ENCODE peak calls at places on chromosomes 7 and 10, in five cellular contexts. R is osteoblast, X is cardiac muscle cell, S is endothelial cell of umbilical vein, D is lower lobe of right lung. Y is an unnamed sample.

GRCh38 chr7:41996381-41997035 is 240.5 kb downstream of the GLI3 start:
- DNase-seq in R (no peak), X (no peak), S (peak; percentile 60), D (no peak), Y (no peak)

GRCh38 chr7:14419554-14419953 is 430.1 kb upstream of the ETV1 start:
- DNase-seq in R (no peak), X (peak; percentile 66), S (no peak), D (no peak), Y (no peak)

GRCh38 chr7:135512135-135512887 is 2.4 kb upstream of the CNOT4 start:
- DNase-seq in R (no peak), X (peak; percentile 63), S (peak; percentile 68), D (no peak), Y (peak; percentile 52)

GRCh38 chr7:108455833-108456677 is at the start of gene NRCAM:
- DNase-seq in R (peak; percentile 89), X (peak; percentile 85), S (peak; percentile 84), D (peak; percentile 51), Y (peak; percentile 97)

GRCh38 chr7:22962775-22963358 is 51.1 kb downstream of the HYCC1 start:
- DNase-seq in R (peak; percentile 55), X (no peak), S (no peak), D (no peak), Y (no peak)

GRCh38 chr7:22728416-22729029 is 1.5 kb downstream of the IL6 start:
- DNase-seq in R (peak; percentile 46), X (peak; percentile 62), S (peak; percentile 79), D (no peak), Y (no peak)

GRCh38 chr7:7424151-7424873 is 111.4 kb downstream of the COL28A1 start:
- DNase-seq in R (peak; percentile 64), X (peak; percentile 73), S (peak; percentile 67), D (peak; percentile 55), Y (peak; percentile 69)

GRCh38 chr7:3218561-3219225 is 82.4 kb upstream of the SDK1 start:
- DNase-seq in R (no peak), X (no peak), S (no peak), D (no peak), Y (no peak)

GRCh38 chr10:16987129-16987670 is 142.4 kb downstream of the CUBN start:
- DNase-seq in R (peak; percentile 73), X (no peak), S (peak; percentile 83), D (no peak), Y (no peak)

GRCh38 chr7:127392182-127392565 is 334 bp downstream of the ZNF800 start:
- DNase-seq in R (peak; percentile 89), X (peak; percentile 74), S (peak; percentile 44), D (peak; percentile 81), Y (peak; percentile 67)

GRCh38 chr7:91299952-91300775 is 35.9 kb downstream of the FZD1 start:
- DNase-seq in R (no peak), X (no peak), S (no peak), D (no peak), Y (no peak)

GRCh38 chr10:31952066-31952465 is 23.4 kb upstream of the ARHGAP12 start:
- DNase-seq in R (no peak), X (no peak), S (peak; percentile 48), D (no peak), Y (no peak)

GRCh38 chr10:59678884-59679301 is 30.8 kb downstream of the SLC16A9 start:
- DNase-seq in R (no peak), X (no peak), S (peak; percentile 24), D (no peak), Y (no peak)

GRCh38 chr7:19095461-19095860 is 22.0 kb downstream of the TWIST1 start:
- DNase-seq in R (no peak), X (no peak), S (no peak), D (no peak), Y (no peak)

GRCh38 chr10:17335065-17335464 is 107.0 kb downstream of the VIM start:
- DNase-seq in R (peak; percentile 86), X (no peak), S (no peak), D (no peak), Y (no peak)

GRCh38 chr7:45224832-45225231 is 67.2 kb downstream of the RAMP3 start:
- DNase-seq in R (no peak), X (peak; percentile 68), S (no peak), D (no peak), Y (no peak)

GRCh38 chr10:72088879-72089585 is 681 bp upstream of the SPOCK2 start:
- DNase-seq in R (peak; percentile 73), X (no peak), S (no peak), D (peak; percentile 64), Y (peak; percentile 39)

GRCh38 chr10:17219024-17219423 is 9.0 kb upstream of the VIM start:
- DNase-seq in R (no peak), X (no peak), S (no peak), D (no peak), Y (no peak)

GRCh38 chr10:18687195-18687594 is 28.0 kb downstream of the ARL5B start:
- DNase-seq in R (no peak), X (no peak), S (no peak), D (no peak), Y (no peak)

GRCh38 chr10:77251297-77252013 is 386.2 kb downstream of the KCNMA1 start:
- DNase-seq in R (peak; percentile 43), X (peak; percentile 44), S (peak; percentile 55), D (no peak), Y (peak; percentile 52)

GRCh38 chr10:18157909-18158308 is 17.7 kb downstream of the CACNB2 start:
- DNase-seq in R (peak; percentile 77), X (no peak), S (no peak), D (no peak), Y (no peak)

GRCh38 chr10:95321554-95322301 is 30.9 kb upstream of the PDLIM1 start:
- DNase-seq in R (no peak), X (no peak), S (no peak), D (no peak), Y (no peak)

GRCh38 chr7:118245267-118246040 is 20.9 kb downstream of the ANKRD7 start:
- DNase-seq in R (no peak), X (no peak), S (no peak), D (no peak), Y (no peak)

GRCh38 chr10:112461029-112461887 is 14.2 kb downstream of the VTI1A start:
- DNase-seq in R (peak; percentile 44), X (no peak), S (peak; percentile 13), D (no peak), Y (no peak)

GRCh38 chr7:77657427-77658331 is 38.6 kb upstream of the RSBN1L start:
- DNase-seq in R (no peak), X (peak; percentile 57), S (peak; percentile 57), D (no peak), Y (peak; percentile 24)

GRCh38 chr10:48463318-48464003 is 141.4 kb downstream of the ARHGAP22 start:
- DNase-seq in R (peak; percentile 93), X (peak; percentile 61), S (no peak), D (no peak), Y (peak; percentile 10)

GRCh38 chr10:73837072-73837471 is 25.7 kb upstream of the NDST2 start:
- DNase-seq in R (peak; percentile 97), X (no peak), S (peak; percentile 83), D (no peak), Y (no peak)

GRCh38 chr10:119375574-119376265 is 166.8 kb downstream of the RGS10 start:
- DNase-seq in R (no peak), X (no peak), S (peak; percentile 7), D (peak; percentile 43), Y (no peak)

GRCh38 chr10:29600821-29601220 is 34.0 kb downstream of the SVIL start:
- DNase-seq in R (no peak), X (no peak), S (no peak), D (no peak), Y (no peak)

GRCh38 chr7:108717771-108718170 is 148.1 kb downstream of the DNAJB9 start:
- DNase-seq in R (no peak), X (no peak), S (no peak), D (no peak), Y (no peak)

GRCh38 chr7:45451636-45452035 is 122.5 kb upstream of the ADCY1 start:
- DNase-seq in R (peak; percentile 18), X (no peak), S (no peak), D (no peak), Y (no peak)

GRCh38 chr7:118590107-118590506 is 365.6 kb downstream of the ANKRD7 start:
- DNase-seq in R (no peak), X (peak; percentile 7), S (no peak), D (no peak), Y (peak; percentile 13)

GRCh38 chr7:158087196-158087595 is 500.4 kb downstream of the PTPRN2 start:
- DNase-seq in R (no peak), X (no peak), S (no peak), D (peak; percentile 14), Y (no peak)

GRCh38 chr7:74027683-74028320 is at the start of gene ELN:
- DNase-seq in R (peak; percentile 89), X (no peak), S (peak; percentile 27), D (peak; percentile 72), Y (peak; percentile 50)
- H3K4me3 ChIP-seq in R (peak within 1 kb of the TSS; percentile 49), X (no peak within 1 kb of the TSS), S (no peak within 1 kb of the TSS), D (peak within 1 kb of the TSS; percentile 60), Y (peak within 1 kb of the TSS; percentile 38)

GRCh38 chr7:111756687-111757178 is 194.4 kb upstream of the IMMP2L start:
- DNase-seq in R (peak; percentile 4), X (no peak), S (no peak), D (peak; percentile 59), Y (no peak)
- H3K4me3 ChIP-seq in R (peak overlapping the region; percentile 40), X (no peak overlapping the region), S (no peak overlapping the region), D (no peak overlapping the region), Y (no peak overlapping the region)

GRCh38 chr10:1347525-1347924 is 291.3 kb downstream of the WDR37 start:
- DNase-seq in R (no peak), X (no peak), S (no peak), D (no peak), Y (no peak)
- H3K4me3 ChIP-seq in R (no peak overlapping the region), X (no peak overlapping the region), S (no peak overlapping the region), D (no peak overlapping the region), Y (no peak overlapping the region)

DNA sequence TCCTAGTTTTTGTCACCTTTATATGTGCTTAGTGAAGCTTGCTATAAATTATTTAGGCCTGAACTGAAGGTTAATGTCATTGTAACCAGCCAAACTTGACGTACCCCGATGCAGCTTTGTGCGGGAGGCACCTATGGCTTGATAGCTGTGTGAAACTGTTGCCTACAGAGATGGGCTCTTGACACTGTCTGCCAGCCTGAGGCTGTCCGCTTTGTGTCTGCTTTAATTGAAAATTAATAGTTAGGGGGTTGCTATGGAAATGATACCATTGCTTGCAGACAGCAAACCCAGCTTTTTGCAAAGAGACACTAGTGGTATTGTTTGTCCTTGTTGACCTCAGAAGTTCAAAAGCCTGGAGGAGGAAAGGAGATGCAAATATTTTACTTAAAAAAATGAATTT is 2.1 kb upstream of the FOXP2 start:
- DNase-seq in R (no peak), X (no peak), S (no peak), D (no peak), Y (no peak)
- H3K4me3 ChIP-seq in R (no peak overlapping the region), X (no peak overlapping the region), S (no peak overlapping the region), D (no peak overlapping the region), Y (no peak overlapping the region)

DNA sequence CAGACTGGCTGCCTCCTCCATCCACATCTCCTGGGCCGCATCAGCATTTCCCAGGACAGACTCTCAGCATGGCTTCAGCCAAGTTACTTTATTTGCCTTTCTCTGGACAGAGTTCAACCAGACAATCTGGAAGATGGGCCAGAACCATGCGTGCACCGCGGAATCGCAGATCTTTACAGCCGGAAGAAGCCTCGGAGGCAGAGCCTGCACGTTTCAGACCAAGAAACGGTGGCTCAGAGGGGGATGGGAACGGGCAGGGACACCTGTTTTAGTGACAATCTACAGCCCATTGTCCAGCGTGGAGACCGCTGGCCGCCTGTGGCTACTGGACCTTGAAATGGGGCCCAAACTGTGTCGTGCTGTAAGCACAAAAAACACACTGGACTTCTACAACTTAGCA is 3.5 kb downstream of the VIPR2 start:
- DNase-seq in R (no peak), X (no peak), S (no peak), D (no peak), Y (no peak)
- H3K4me3 ChIP-seq in R (no peak overlapping the region), X (no peak overlapping the region), S (no peak overlapping the region), D (no peak overlapping the region), Y (no peak overlapping the region)